ENCODE peak calls at places on chromosomes 12 and 14, in four cellular contexts. U, S, O and H are unnamed samples.

GRCh38 chr12:49706351-49707126 is 666 bp downstream of the FMNL3 start:
- DNase-seq in U (peak), O (peak), S (peak), H (peak)

GRCh38 chr14:32354716-32355115 is 25.6 kb downstream of the AKAP6 start:
- DNase-seq in U (no peak), S (no peak), O (no peak), H (no peak)

GRCh38 chr14:24071144-24071697 is at the start of gene CPNE6:
- DNase-seq in O (no peak), S (no peak), U (no peak), H (no peak)

GRCh38 chr12:115354007-115354452 is 670.1 kb upstream of the TBX3 start:
- DNase-seq in O (peak), S (peak), U (peak), H (peak)

GRCh38 chr12:54602661-54603060 is 14.2 kb upstream of the PPP1R1A start:
- DNase-seq in O (no peak), U (no peak), S (no peak), H (no peak)

GRCh38 chr12:2264622-2265306 is 212.0 kb downstream of the CACNA1C start:
- DNase-seq in S (peak), U (peak), O (peak), H (peak)

GRCh38 chr12:74021937-74022336 is 515.7 kb upstream of the ATXN7L3B start:
- DNase-seq in O (peak), S (peak), U (peak), H (peak)

GRCh38 chr14:61512508-61512907 is 182.8 kb upstream of the HIF1A start:
- DNase-seq in U (peak), O (peak), S (peak), H (peak)

GRCh38 chr14:21069388-21070082 is 569 bp upstream of the ARHGEF40 start:
- DNase-seq in O (peak), S (peak), U (peak), H (no peak)

GRCh38 chr12:121637231-121637914 is 11.0 kb downstream of the ORAI1 start:
- DNase-seq in U (no peak), S (no peak), O (no peak), H (no peak)

GRCh38 chr12:9872743-9873142 is 3.6 kb upstream of the CLEC2B start:
- DNase-seq in U (no peak), S (no peak), O (no peak), H (no peak)

GRCh38 chr12:14959126-14959440 is 2.3 kb downstream of the ARHGDIB start:
- DNase-seq in S (no peak), U (no peak), O (no peak), H (no peak)

GRCh38 chr14:99133563-99134332 is 138.2 kb downstream of the BCL11B start:
- DNase-seq in S (no peak), U (no peak), O (no peak), H (no peak)

GRCh38 chr12:112524676-112525425 is 106.1 kb downstream of the PTPN11 start:
- DNase-seq in O (peak), S (peak), U (peak), H (peak)

GRCh38 chr12:30985814-30986452 is 59.4 kb downstream of the TSPAN11 start:
- DNase-seq in O (peak), U (peak), S (peak), H (peak)

GRCh38 chr12:6394398-6394797 is 10.4 kb downstream of the LTBR start:
- DNase-seq in U (no peak), S (no peak), O (no peak), H (no peak)

GRCh38 chr14:52061890-52062289 is 7.0 kb downstream of the NID2 start:
- DNase-seq in S (no peak), U (no peak), O (no peak), H (no peak)

GRCh38 chr12:51240971-51241370 is 2.3 kb downstream of the DAZAP2 start:
- DNase-seq in O (peak), S (no peak), U (peak), H (peak)

GRCh38 chr12:41661141-41661540 is 473.0 kb downstream of the PDZRN4 start:
- DNase-seq in U (no peak), S (no peak), O (no peak), H (no peak)

GRCh38 chr14:58963873-58964597 is 224.4 kb upstream of the DAAM1 start:
- DNase-seq in O (no peak), S (no peak), U (no peak), H (no peak)

GRCh38 chr12:109757671-109758265 is 44.1 kb downstream of the FAM222A start:
- DNase-seq in U (no peak), S (no peak), O (no peak), H (no peak)

GRCh38 chr12:108905725-108906124 is 25.8 kb downstream of the DAO start:
- DNase-seq in S (no peak), U (no peak), O (no peak), H (no peak)

GRCh38 chr12:29509503-29509902 is 12.0 kb upstream of the OVCH1 start:
- DNase-seq in U (no peak), O (no peak), S (no peak), H (no peak)

GRCh38 chr12:82964446-82964845 is 277.7 kb downstream of the TMTC2 start:
- DNase-seq in U (no peak), O (no peak), S (no peak), H (no peak)

GRCh38 chr12:63496654-63497053 is 171.6 kb downstream of the DPY19L2 start:
- DNase-seq in S (no peak), O (no peak), U (no peak), H (no peak)

GRCh38 chr12:115135800-115136211 is 451.8 kb upstream of the TBX3 start:
- DNase-seq in O (peak), S (peak), U (peak), H (peak)

GRCh38 chr12:132537049-132537448 is 47.1 kb downstream of the FBRSL1 start:
- DNase-seq in O (no peak), U (no peak), S (no peak), H (no peak)

GRCh38 chr14:39016733-39017095 is 86.3 kb downstream of the SEC23A start:
- DNase-seq in U (no peak), S (no peak), O (no peak), H (no peak)

GRCh38 chr12:2095878-2096277 is 43.1 kb downstream of the CACNA1C start:
- DNase-seq in U (no peak), S (no peak), O (no peak), H (no peak)

GRCh38 chr12:32211066-32211768 is 104.6 kb downstream of the BICD1 start:
- DNase-seq in O (no peak), U (no peak), S (no peak), H (no peak)

GRCh38 chr12:6827437-6827894 is 741 bp upstream of the P3H3 start:
- DNase-seq in O (peak), U (peak), S (peak), H (peak)

GRCh38 chr12:95006206-95006605 is 2.7 kb upstream of the NDUFA12 start:
- DNase-seq in S (no peak), U (no peak), O (no peak), H (no peak)

GRCh38 chr14:84541008-84541407 is 988.9 kb upstream of the FLRT2 start:
- DNase-seq in S (no peak), O (no peak), U (no peak), H (no peak)

GRCh38 chr12:25827747-25828146 is 130.7 kb upstream of the RASSF8 start:
- DNase-seq in U (no peak), O (no peak), S (no peak), H (no peak)

GRCh38 chr12:28802706-28803438 is 346.2 kb upstream of the FAR2 start:
- DNase-seq in S (no peak), O (no peak), U (peak), H (peak)

GRCh38 chr14:98348505-98348904 is 923.5 kb downstream of the BCL11B start:
- DNase-seq in O (no peak), U (no peak), S (no peak), H (no peak)

GRCh38 chr12:110035534-110036104 is 12.7 kb downstream of the C12orf76 start:
- DNase-seq in O (no peak), U (no peak), S (no peak), H (no peak)

GRCh38 chr14:62673014-62673727 is 372.1 kb downstream of the KCNH5 start:
- DNase-seq in O (no peak), U (no peak), S (no peak), H (no peak)

GRCh38 chr12:56086608-56087007 is 6.6 kb downstream of the ERBB3 start:
- DNase-seq in O (peak), U (no peak), S (no peak), H (no peak)

DNA sequence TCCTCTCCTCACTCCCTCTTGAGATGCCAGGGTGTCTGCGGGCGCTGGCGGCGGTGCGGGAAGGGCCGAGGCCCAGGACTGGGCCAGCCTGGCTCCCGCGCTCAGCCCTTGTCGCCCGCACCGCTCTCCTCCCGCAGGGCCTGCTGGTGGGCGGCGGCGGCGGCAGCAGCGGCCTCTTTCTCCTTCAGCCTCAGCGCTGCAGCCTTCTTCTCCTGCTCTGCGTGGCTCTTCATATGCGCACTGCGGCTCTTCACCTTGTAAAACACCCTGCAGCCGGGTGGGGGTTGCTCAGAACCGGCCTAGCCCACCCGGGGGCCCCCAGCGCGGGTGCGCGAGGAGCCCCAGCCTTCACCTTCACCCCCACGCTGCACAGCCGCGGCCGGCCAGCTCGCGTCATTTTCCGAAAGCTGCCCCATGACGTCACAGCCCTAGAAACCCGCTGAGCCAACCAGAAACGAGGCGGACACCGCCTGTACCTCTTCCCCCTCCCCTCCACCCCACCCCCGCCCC is 4.6 kb upstream of the PNMA1 start:
- DNase-seq in U (no peak), O (no peak), S (no peak), H (no peak)
- H3K4me3 ChIP-seq in U (no peak), O (no peak), S (no peak), H (no peak)

DNA sequence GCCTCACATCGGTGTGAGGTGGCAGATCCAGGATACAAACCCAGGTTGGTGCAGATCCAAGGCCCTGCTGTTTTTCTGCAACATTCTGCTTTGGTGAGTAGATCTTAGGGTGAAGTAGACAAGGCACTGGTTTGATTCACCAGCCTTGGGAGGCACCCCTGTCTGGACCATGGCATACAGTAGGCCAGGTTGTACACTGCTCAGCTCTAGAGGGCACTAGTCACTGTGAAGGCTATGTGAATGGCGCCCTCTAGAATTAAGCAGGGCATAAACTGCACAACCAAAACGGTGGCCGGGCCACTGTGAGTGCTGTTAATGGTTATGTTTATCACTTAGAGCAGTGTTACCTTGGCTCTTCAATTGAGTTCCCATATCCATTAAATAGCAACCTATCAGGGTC is 280.6 kb upstream of the PWP1 start:
- DNase-seq in U (peak), O (peak), S (peak), H (peak)
- TF ChIP-seq CTCF in U (peak), O (peak), S (peak), H (peak)

DNA sequence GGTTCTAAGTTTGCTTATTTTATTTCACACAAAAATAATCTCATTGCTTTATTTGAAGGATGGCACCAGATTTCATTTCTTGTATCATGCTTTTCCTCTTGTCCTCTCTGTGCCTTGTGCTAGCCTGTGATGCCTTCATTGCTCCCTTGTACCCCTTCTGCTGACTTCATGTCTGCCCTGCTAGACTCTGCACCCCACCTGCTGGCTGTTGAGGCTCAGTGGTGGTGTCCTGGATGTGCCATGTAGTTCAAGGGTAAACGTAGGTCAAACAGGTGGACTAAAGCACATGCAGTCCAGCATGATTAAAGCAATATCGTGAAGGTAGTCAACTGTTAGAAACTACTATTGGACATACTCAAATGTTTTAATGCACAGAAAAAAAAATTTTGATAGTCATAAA is 21.6 kb downstream of the MRPS35 start:
- DNase-seq in U (no peak), S (no peak), O (no peak), H (no peak)
- H3K4me3 ChIP-seq in U (no peak), S (no peak), O (no peak), H (no peak)

DNA sequence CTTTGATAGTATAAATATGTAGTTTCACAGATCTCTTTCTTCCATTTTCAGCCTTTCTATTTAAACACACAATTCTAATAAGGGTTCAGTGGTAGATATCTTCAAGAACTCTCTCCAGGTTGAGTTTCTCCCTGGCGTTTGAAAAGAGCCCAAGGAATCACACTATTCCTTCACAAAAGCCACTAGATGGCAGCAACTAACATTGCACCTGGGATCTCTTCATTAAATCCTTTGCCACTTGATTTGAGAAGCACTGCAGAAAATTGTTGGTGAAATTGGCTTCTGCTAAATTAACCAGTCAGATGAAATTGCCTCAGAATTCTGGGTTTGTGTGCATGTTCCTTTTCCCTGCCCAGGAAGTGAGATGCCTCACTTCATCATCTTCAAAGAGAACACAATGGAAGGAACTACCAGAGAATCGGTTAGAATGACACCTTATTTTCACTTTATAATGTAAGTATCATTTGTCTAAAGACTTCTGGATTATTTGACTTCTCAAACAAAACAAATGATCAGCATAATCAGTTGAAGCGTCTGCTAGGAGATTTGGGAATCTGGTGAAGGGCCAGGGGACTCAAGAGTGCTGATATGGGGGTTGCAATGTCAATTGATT is 6.8 kb downstream of the CCDC198 start:
- DNase-seq in S (peak), U (peak), O (peak), H (peak)
- TF ChIP-seq CTCF in S (peak), U (peak), O (peak), H (peak)

GRCh38 chr12:65958456-65958855 is 134.2 kb downstream of the HMGA2 start:
- DNase-seq in O (no peak), S (no peak), U (peak), H (no peak)
- H3K4me3 ChIP-seq in O (no peak), S (no peak), U (no peak), H (no peak)

GRCh38 chr14:75165586-75166391 is 10.6 kb downstream of the TMED10 start:
- DNase-seq in S (peak), O (peak), U (no peak), H (no peak)

GRCh38 chr14:75164809-75165208 is 11.6 kb downstream of the TMED10 start:
- DNase-seq in U (no peak), O (no peak), S (no peak), H (no peak)

GRCh38 chr14:75163677-75164076 is 12.7 kb downstream of the TMED10 start:
- DNase-seq in S (no peak), O (no peak), U (no peak), H (no peak)

GRCh38 chr14:75158843-75159614 is 17.4 kb downstream of the TMED10 start:
- DNase-seq in S (no peak), U (no peak), O (no peak), H (peak)

DNA sequence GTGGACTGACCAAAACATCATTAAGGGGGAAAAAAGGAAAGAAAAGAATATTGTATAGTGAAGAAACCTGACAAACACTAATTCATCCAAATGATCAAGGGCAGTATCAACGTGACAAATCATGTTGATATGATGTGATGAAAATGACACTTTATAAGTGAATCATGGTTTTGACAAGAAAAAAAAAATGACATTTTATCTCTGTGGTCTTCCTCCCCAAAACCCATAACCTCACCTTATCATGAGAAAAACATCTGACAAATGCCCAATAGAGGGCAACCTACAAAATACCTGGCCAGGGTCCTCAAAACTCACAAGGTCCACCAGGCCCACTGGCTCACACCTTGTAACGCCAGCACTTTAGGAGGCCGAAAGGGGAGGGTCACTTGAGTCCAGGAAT is 13.8 kb downstream of the TMED10 start:
- DNase-seq in U (no peak), S (no peak), O (no peak), H (no peak)
- TF ChIP-seq CTCF in U (no peak), S (no peak), O (no peak), H (no peak)

GRCh38 chr12:105986779-105987686 is 151.7 kb downstream of the NUAK1 start:
- DNase-seq in O (peak), U (peak), S (peak), H (peak)
- H3K4me3 ChIP-seq in O (no peak), U (no peak), S (no peak), H (no peak)

DNA sequence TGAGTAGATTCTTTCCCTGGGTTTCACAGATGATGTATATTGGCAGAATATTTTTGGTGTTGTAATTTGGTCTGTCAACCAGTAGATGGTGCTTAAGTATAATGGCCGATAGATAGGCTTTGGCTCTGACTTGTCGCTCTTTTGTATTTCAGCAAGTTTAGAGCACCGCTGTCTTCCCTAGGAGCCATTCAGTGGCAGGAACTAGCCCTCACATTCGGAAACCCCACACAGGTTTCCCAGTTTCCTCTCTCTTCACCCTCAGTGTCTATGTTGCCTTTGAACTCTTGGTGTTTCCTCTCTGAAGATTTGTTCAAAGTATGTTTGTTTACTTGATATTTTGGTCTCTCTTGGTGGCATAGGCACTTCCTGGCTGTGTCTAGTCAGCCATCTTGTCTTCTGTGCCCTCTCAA is 102.2 kb downstream of the GPHN start:
- DNase-seq in S (peak), U (no peak), O (no peak), H (peak)
- TF ChIP-seq CTCF in S (peak), U (peak), O (peak), H (peak)

GRCh38 chr14:22886500-22887259 is 3.7 kb downstream of the REM2 start:
- DNase-seq in U (peak), O (peak), S (peak), H (peak)
- H3K4me3 ChIP-seq in U (peak), O (peak), S (peak), H (peak)